ENCODE peak calls at places on chromosomes 11 and 22, in nine cellular contexts. B is GM12878, N is GM12891, K is breast epithelium, U is sigmoid colon, Q is NB4, L is body of pancreas, X is IMR-90, J is lower leg skin. I is an unnamed sample.

GRCh38 chr11:119061256-119061655 is 4.3 kb upstream of the HYOU1 start:
- DNase-seq in B (no peak), N (no peak), K (no peak), U (no peak), Q (no peak), L (peak), X (no peak), J (no peak), I (no peak)

GRCh38 chr11:78564037-78564888 is 10.4 kb downstream of the NARS2 start:
- DNase-seq in B (peak), N (no peak), K (no peak), U (no peak), Q (peak), L (peak), X (peak), J (no peak), I (peak)

GRCh38 chr22:38436629-38437395 is 18.2 kb downstream of the KCNJ4 start:
- DNase-seq in B (no peak), N (no peak), K (no peak), U (no peak), Q (no peak), L (no peak), X (no peak), J (no peak), I (no peak)

GRCh38 chr11:35173620-35174278 is 34.8 kb downstream of the CD44 start:
- DNase-seq in B (no peak), N (no peak), K (no peak), U (no peak), Q (no peak), L (no peak), X (no peak), J (no peak), I (no peak)

GRCh38 chr22:32539631-32540449 is 65.2 kb downstream of the FBXO7 start:
- DNase-seq in B (peak), N (no peak), K (peak), U (peak), Q (peak), L (no peak), X (no peak), J (no peak), I (peak)

GRCh38 chr22:35910013-35910860 is 118.4 kb downstream of the RBFOX2 start:
- DNase-seq in B (no peak), N (no peak), K (no peak), U (no peak), Q (no peak), L (no peak), X (no peak), J (no peak), I (no peak)

GRCh38 chr22:30290679-30291333 is 1.5 kb upstream of the CASTOR1 start:
- DNase-seq in B (no peak), N (no peak), K (peak), U (peak), Q (peak), L (peak), X (peak), J (peak), I (peak)

GRCh38 chr11:18749681-18750319 is 23.8 kb upstream of the IGSF22 start:
- DNase-seq in B (no peak), N (no peak), K (no peak), U (no peak), Q (peak), L (peak), X (peak), J (no peak), I (no peak)

DNA sequence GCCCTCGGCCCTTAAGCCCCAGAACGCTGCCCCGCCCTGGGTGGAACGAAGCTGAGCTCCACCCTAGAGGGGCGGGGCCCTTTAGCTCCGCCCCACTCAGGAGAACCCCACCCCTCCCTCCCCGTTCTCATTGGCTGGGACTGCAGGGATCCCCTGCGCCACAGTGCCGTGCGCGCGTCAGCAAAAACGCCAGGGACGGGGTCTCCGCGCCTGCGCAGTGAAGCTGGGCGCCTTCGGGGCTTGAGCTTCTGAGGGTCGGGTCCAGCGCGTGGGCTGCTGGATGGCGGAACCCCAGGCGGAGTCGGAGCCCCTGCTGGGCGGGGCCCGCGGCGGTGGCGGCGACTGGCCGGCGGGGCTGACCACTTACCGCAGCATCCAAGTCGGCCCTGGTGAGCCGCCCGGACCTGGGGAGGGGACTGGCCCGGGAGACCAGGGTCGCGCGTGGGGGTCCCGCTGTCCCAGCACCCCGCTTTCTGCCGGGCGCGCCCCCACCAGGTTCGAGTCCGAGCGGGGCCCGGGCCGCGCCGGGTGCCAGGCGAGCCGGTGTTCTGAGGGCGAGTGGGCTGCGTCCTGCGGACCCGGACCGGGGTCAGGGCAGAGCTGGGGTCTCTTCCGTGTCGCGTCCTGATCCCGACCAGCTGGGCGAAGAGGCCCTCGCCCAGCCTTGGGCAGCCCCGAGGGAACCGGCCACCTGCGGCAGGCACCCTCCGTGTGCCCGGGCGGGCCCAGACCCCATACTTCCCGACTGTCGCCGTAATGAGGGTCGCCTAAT is at the start of gene TPCN2:
- DNase-seq in B (peak), N (peak), K (peak), U (peak), Q (peak), L (peak), X (peak), J (peak), I (peak)
- TF ChIP-seq POLR2A in B (peak), N (peak), K (no peak), U (peak), Q (peak), L (peak), X (peak), J (no peak), I (peak)

GRCh38 chr22:41697126-41697775 is 2.1 kb upstream of the MEI1 start:
- DNase-seq in B (peak), N (peak), K (peak), U (peak), Q (peak), L (peak), X (peak), J (peak), I (peak)

GRCh38 chr22:41699264-41700104 is at the start of gene MEI1:
- DNase-seq in B (peak), N (peak), K (peak), U (peak), Q (no peak), L (peak), X (peak), J (peak), I (peak)

GRCh38 chr22:41700105-41700358 is 729 bp downstream of the MEI1 start:
- DNase-seq in B (no peak), N (no peak), K (no peak), U (no peak), Q (no peak), L (no peak), X (no peak), J (no peak), I (no peak)

DNA sequence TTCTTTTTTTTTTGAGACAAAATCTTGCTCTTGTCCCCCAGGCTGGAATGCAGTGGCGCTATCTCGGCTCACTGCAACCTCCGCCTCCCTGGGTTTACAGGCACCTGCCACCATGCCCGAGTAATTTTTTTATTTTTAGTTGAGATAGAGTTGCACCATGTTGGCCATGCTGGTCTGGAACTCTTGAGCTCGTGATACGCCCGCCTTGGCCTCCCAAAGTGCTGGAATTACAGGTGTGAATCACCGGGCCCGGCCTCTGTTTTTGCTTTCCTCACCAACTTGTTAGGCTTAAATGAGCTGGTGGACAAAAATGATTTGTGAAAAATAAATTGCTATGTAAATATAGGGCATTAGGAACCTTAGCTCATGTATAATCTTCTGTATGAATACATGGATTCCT is 3.5 kb downstream of the MEI1 start:
- DNase-seq in B (no peak), N (no peak), K (no peak), U (no peak), Q (no peak), L (no peak), X (no peak), J (no peak), I (no peak)
- TF ChIP-seq POLR2A in B (no peak), N (no peak), K (no peak), U (no peak), Q (no peak), L (no peak), X (no peak), J (no peak), I (no peak)

GRCh38 chr11:108664241-108664640 is 628 bp upstream of the DDX10 start:
- DNase-seq in B (no peak), N (no peak), K (no peak), U (no peak), Q (no peak), L (no peak), X (no peak), J (no peak), I (no peak)

GRCh38 chr11:108666373-108666772 is 1.5 kb downstream of the DDX10 start:
- DNase-seq in B (no peak), N (no peak), K (no peak), U (no peak), Q (peak), L (no peak), X (no peak), J (no peak), I (peak)

GRCh38 chr11:108663154-108663877 is 1.6 kb upstream of the DDX10 start:
- DNase-seq in B (peak), N (no peak), K (no peak), U (no peak), Q (no peak), L (no peak), X (no peak), J (no peak), I (no peak)

GRCh38 chr11:108662700-108663099 is 2.2 kb upstream of the DDX10 start:
- DNase-seq in B (no peak), N (no peak), K (no peak), U (no peak), Q (no peak), L (no peak), X (no peak), J (no peak), I (no peak)

GRCh38 chr11:108664730-108665525 is at the start of gene DDX10:
- DNase-seq in B (peak), N (peak), K (peak), U (peak), Q (peak), L (peak), X (peak), J (peak), I (peak)
- TF ChIP-seq POLR2A in B (peak), N (no peak), K (no peak), U (no peak), Q (peak), L (peak), X (no peak), J (no peak), I (peak)

DNA sequence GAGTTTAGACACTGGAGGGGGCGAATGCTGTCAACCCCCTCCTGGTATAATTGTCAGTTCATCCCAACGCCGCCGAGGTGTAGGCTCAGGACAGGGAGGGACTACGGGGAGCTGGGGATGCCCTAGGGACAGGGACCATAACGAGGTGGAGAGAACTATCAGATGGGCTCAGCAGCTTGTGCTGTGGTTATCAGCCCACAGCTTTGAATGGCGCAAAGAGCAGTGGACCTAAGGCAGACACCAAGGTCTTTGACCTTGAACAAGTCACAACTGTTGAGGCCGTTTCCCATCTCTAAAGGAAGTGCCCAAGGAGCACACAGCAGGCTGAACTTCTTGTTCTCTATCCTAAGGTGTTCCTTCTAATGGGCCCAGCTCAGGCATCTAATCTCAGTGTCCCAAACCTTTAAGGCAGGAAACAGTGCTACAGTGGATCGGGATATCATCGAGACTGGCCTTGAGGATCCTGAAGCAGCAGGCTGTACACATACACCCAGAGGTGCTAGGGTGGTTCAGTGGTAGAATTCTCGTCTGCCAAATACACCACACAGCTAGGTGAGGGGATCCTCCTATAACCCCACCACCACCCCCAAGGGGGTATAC is 993 bp upstream of the TUT1 start:
- DNase-seq in B (no peak), N (no peak), K (no peak), U (no peak), Q (no peak), L (no peak), X (no peak), J (no peak), I (peak)
- TF ChIP-seq POLR2A in B (peak), N (no peak), K (no peak), U (no peak), Q (no peak), L (no peak), X (no peak), J (no peak), I (no peak)